ENCODE peak calls at places on chromosomes 5 and 9, in four cellular contexts. Z is non-pigmented ciliary epithelial cell, Y is mammary epithelial cell, G is colonic mucosa. I is an unnamed sample.

GRCh38 chr5:170562166-170562565 is 58.3 kb downstream of the KCNIP1 start:
- DNase-seq in Z (no peak), Y (no peak), G (no peak), I (no peak)

GRCh38 chr5:95884021-95884333 is 61.5 kb upstream of the GLRX start:
- DNase-seq in Z (no peak), Y (peak), G (no peak), I (no peak)

GRCh38 chr5:38554860-38555259 is 1.6 kb downstream of the LIFR start:
- DNase-seq in Z (no peak), Y (no peak), G (no peak), I (no peak)

GRCh38 chr9:91164724-91165520 is 196.8 kb downstream of the AUH start:
- DNase-seq in Z (peak), Y (peak), G (peak), I (peak)

GRCh38 chr9:35912791-35913400 is 3.6 kb downstream of the SPAAR start:
- DNase-seq in Z (no peak), Y (no peak), G (no peak), I (no peak)

GRCh38 chr9:136568288-136569081 is 22.6 kb upstream of the NOTCH1 start:
- DNase-seq in Z (no peak), Y (no peak), G (no peak), I (no peak)

GRCh38 chr5:6715758-6716633 is 2.8 kb downstream of the TENT4A start:
- DNase-seq in Z (no peak), Y (no peak), G (peak), I (no peak)

GRCh38 chr9:73437758-73438157 is 286.1 kb downstream of the ANXA1 start:
- DNase-seq in Z (no peak), Y (peak), G (no peak), I (no peak)

GRCh38 chr9:120861935-120862334 is 15.1 kb downstream of the PHF19 start:
- DNase-seq in Z (no peak), Y (no peak), G (no peak), I (no peak)

GRCh38 chr9:135492886-135493669 is 7.4 kb upstream of the MRPS2 start:
- DNase-seq in Z (no peak), Y (no peak), G (no peak), I (no peak)

GRCh38 chr5:17897776-17898175 is 263.5 kb downstream of the TAF11L14 start:
- DNase-seq in Z (no peak), Y (peak), G (no peak), I (no peak)

GRCh38 chr5:34585601-34586104 is 70.5 kb upstream of the RAI14 start:
- DNase-seq in Z (peak), Y (peak), G (no peak), I (no peak)

GRCh38 chr9:135662758-135663450 is at the start of gene LCN9:
- DNase-seq in Z (no peak), Y (no peak), G (no peak), I (no peak)

GRCh38 chr5:163978897-163979296 is 473.5 kb downstream of the MAT2B start:
- DNase-seq in Z (no peak), Y (no peak), G (no peak), I (no peak)

GRCh38 chr5:1171340-1171941 is 30.0 kb upstream of the SLC6A19 start:
- DNase-seq in Z (no peak), Y (no peak), G (no peak), I (no peak)

GRCh38 chr9:123267481-123268239 is 726 bp downstream of the STRBP start:
- DNase-seq in Z (no peak), Y (no peak), G (peak), I (no peak)

GRCh38 chr9:97389249-97389648 is 22.6 kb upstream of the TDRD7 start:
- DNase-seq in Z (no peak), Y (no peak), G (no peak), I (no peak)

GRCh38 chr5:38608877-38609276 is 52.4 kb upstream of the LIFR start:
- DNase-seq in Z (no peak), Y (no peak), G (no peak), I (no peak)